ENCODE peak calls at places on chromosomes 4 and X, in four cellular contexts. One of them, this sample, is unnamed.

GRCh38 chrX:124478046-124478445 is 131.7 kb downstream of the SH2D1A start:
- DNase-seq in epithelial cell of esophagus: no peak
- DNase-seq in uterus: no peak
- DNase-seq in SIG-M5: no peak
- DNase-seq in this sample: no peak

GRCh38 chr4:108149588-108150380 is 18.9 kb downstream of the LEF1 start:
- DNase-seq in epithelial cell of esophagus: no peak
- DNase-seq in uterus: no peak
- DNase-seq in SIG-M5: no peak
- DNase-seq in this sample: no peak

GRCh38 chrX:138711399-138712347 is at the start of gene FGF13:
- DNase-seq in epithelial cell of esophagus: peak
- DNase-seq in uterus: peak
- DNase-seq in SIG-M5: no peak
- DNase-seq in this sample: no peak

GRCh38 chr4:100984901-100985300 is 362.4 kb downstream of the PPP3CA start:
- DNase-seq in epithelial cell of esophagus: peak
- DNase-seq in uterus: no peak
- DNase-seq in SIG-M5: no peak
- DNase-seq in this sample: no peak

GRCh38 chr4:137755033-137755471 is 222.8 kb upstream of the PCDH18 start:
- DNase-seq in epithelial cell of esophagus: peak
- DNase-seq in uterus: no peak
- DNase-seq in SIG-M5: no peak
- DNase-seq in this sample: no peak

GRCh38 chrX:20623448-20623847 is 356.7 kb upstream of the RPS6KA3 start:
- DNase-seq in epithelial cell of esophagus: peak
- DNase-seq in uterus: no peak
- DNase-seq in SIG-M5: no peak
- DNase-seq in this sample: no peak

GRCh38 chrX:47360423-47361179 is 9.8 kb upstream of the ZNF157 start:
- DNase-seq in epithelial cell of esophagus: no peak
- DNase-seq in uterus: no peak
- DNase-seq in SIG-M5: no peak
- DNase-seq in this sample: no peak

GRCh38 chr4:78612398-78613005 is 60.9 kb downstream of the ANXA3 start:
- DNase-seq in epithelial cell of esophagus: peak
- DNase-seq in uterus: no peak
- DNase-seq in SIG-M5: no peak
- DNase-seq in this sample: no peak

GRCh38 chr4:151561551-151562256 is 152.7 kb downstream of the FHIP1A start:
- DNase-seq in epithelial cell of esophagus: no peak
- DNase-seq in uterus: no peak
- DNase-seq in SIG-M5: no peak
- DNase-seq in this sample: no peak

GRCh38 chrX:9429767-9430166 is 35.1 kb upstream of the TBL1X start:
- DNase-seq in epithelial cell of esophagus: peak
- DNase-seq in uterus: no peak
- DNase-seq in SIG-M5: no peak
- DNase-seq in this sample: no peak

GRCh38 chr4:176335421-176335820 is 15.7 kb downstream of the SPCS3 start:
- DNase-seq in epithelial cell of esophagus: peak
- DNase-seq in uterus: no peak
- DNase-seq in SIG-M5: no peak
- DNase-seq in this sample: no peak

GRCh38 chr4:83535520-83535944 is 376 bp upstream of the GPAT3 start:
- DNase-seq in epithelial cell of esophagus: peak
- DNase-seq in uterus: peak
- DNase-seq in SIG-M5: no peak
- DNase-seq in this sample: no peak

GRCh38 chrX:11724122-11725017 is 33.7 kb upstream of the MSL3 start:
- DNase-seq in epithelial cell of esophagus: peak
- DNase-seq in uterus: no peak
- DNase-seq in SIG-M5: no peak
- DNase-seq in this sample: no peak

GRCh38 chr4:106444557-106444956 is 76.0 kb upstream of the GIMD1 start:
- DNase-seq in epithelial cell of esophagus: no peak
- DNase-seq in uterus: no peak
- DNase-seq in SIG-M5: no peak
- DNase-seq in this sample: no peak

GRCh38 chr4:105715692-105716278 is 7.2 kb downstream of the GSTCD start:
- DNase-seq in epithelial cell of esophagus: peak
- DNase-seq in uterus: no peak
- DNase-seq in SIG-M5: no peak
- DNase-seq in this sample: no peak

GRCh38 chrX:86383681-86384540 is 235.7 kb downstream of the DACH2 start:
- DNase-seq in epithelial cell of esophagus: no peak
- DNase-seq in uterus: no peak
- DNase-seq in SIG-M5: no peak
- DNase-seq in this sample: no peak

GRCh38 chr4:126405369-126405982 is 1090.7 kb downstream of the FAT4 start:
- DNase-seq in epithelial cell of esophagus: peak
- DNase-seq in uterus: no peak
- DNase-seq in SIG-M5: no peak
- DNase-seq in this sample: no peak

GRCh38 chr4:169345207-169345788 is 74.5 kb upstream of the SH3RF1 start:
- DNase-seq in epithelial cell of esophagus: peak
- DNase-seq in uterus: no peak
- DNase-seq in SIG-M5: no peak
- DNase-seq in this sample: no peak

GRCh38 chr4:16677545-16677944 is 220.9 kb downstream of the LDB2 start:
- DNase-seq in epithelial cell of esophagus: no peak
- DNase-seq in uterus: no peak
- DNase-seq in SIG-M5: no peak
- DNase-seq in this sample: no peak

GRCh38 chr4:10113362-10114047 is 3.1 kb downstream of the WDR1 start:
- DNase-seq in epithelial cell of esophagus: no peak
- DNase-seq in uterus: no peak
- DNase-seq in SIG-M5: no peak
- DNase-seq in this sample: no peak

GRCh38 chr4:62531250-62531649 is 1331.1 kb downstream of the ADGRL3 start:
- DNase-seq in epithelial cell of esophagus: no peak
- DNase-seq in uterus: no peak
- DNase-seq in SIG-M5: no peak
- DNase-seq in this sample: no peak

GRCh38 chr4:143667461-143667860 is 33.0 kb downstream of the FREM3 start:
- DNase-seq in epithelial cell of esophagus: no peak
- DNase-seq in uterus: peak
- DNase-seq in SIG-M5: no peak
- DNase-seq in this sample: no peak

GRCh38 chrX:41875142-41875541 is 48.2 kb downstream of the CASK start:
- DNase-seq in epithelial cell of esophagus: no peak
- DNase-seq in uterus: no peak
- DNase-seq in SIG-M5: no peak
- DNase-seq in this sample: no peak

GRCh38 chr4:76429636-76430035 is 5.4 kb upstream of the SHROOM3 start:
- DNase-seq in epithelial cell of esophagus: no peak
- DNase-seq in uterus: no peak
- DNase-seq in SIG-M5: no peak
- DNase-seq in this sample: no peak

GRCh38 chr4:152628128-152628527 is 51.7 kb downstream of the TMEM154 start:
- DNase-seq in epithelial cell of esophagus: no peak
- DNase-seq in uterus: no peak
- DNase-seq in SIG-M5: no peak
- DNase-seq in this sample: peak

GRCh38 chr4:155889036-155889793 is 14.3 kb upstream of the TDO2 start:
- DNase-seq in epithelial cell of esophagus: peak
- DNase-seq in uterus: no peak
- DNase-seq in SIG-M5: peak
- DNase-seq in this sample: no peak